ENCODE peak calls at places on chromosome 2, in four cellular contexts. R is IMR-90, W is mesendoderm, M is H1. G is an unnamed sample.

GRCh38 chr2:70964596-70965386 is 13.6 kb upstream of the ANKRD53 start:
- DNase-seq in R (peak; percentile 58), W (peak; percentile 82), M (no peak), G (peak; percentile 87)

GRCh38 chr2:150204449-150204848 is 283.0 kb downstream of the RND3 start:
- DNase-seq in R (peak; percentile 98), W (no peak), M (no peak), G (no peak)

GRCh38 chr2:217262916-217263315 is 403.1 kb upstream of the TNP1 start:
- DNase-seq in R (no peak), W (no peak), M (no peak), G (no peak)

GRCh38 chr2:47336259-47337238 is 66.4 kb upstream of the MSH2 start:
- DNase-seq in R (peak; percentile 46), W (peak; percentile 83), M (no peak), G (no peak)

GRCh38 chr2:201854221-201854801 is 48.0 kb downstream of the CDK15 start:
- DNase-seq in R (peak; percentile 99), W (no peak), M (no peak), G (no peak)

GRCh38 chr2:25714740-25715139 is 41.4 kb upstream of the DTNB start:
- DNase-seq in R (peak; percentile 16), W (peak; percentile 42), M (no peak), G (no peak)

GRCh38 chr2:5315512-5315911 is 376.7 kb upstream of the SOX11 start:
- DNase-seq in R (no peak), W (peak; percentile 22), M (no peak), G (no peak)

GRCh38 chr2:16257001-16257724 is 316.8 kb downstream of the MYCN start:
- DNase-seq in R (no peak), W (no peak), M (no peak), G (no peak)

GRCh38 chr2:46850742-46851141 is 64.9 kb downstream of the MCFD2 start:
- DNase-seq in R (peak; percentile 97), W (no peak), M (no peak), G (no peak)

GRCh38 chr2:169002151-169002738 is 28.9 kb downstream of the ABCB11 start:
- DNase-seq in R (no peak), W (no peak), M (no peak), G (no peak)

GRCh38 chr2:216694201-216694825 is 1.0 kb downstream of the IGFBP5 start:
- DNase-seq in R (no peak), W (peak; percentile 67), M (no peak), G (peak; percentile 72)

GRCh38 chr2:37621199-37621598 is 50.2 kb downstream of the CDC42EP3 start:
- DNase-seq in R (no peak), W (no peak), M (no peak), G (no peak)

GRCh38 chr2:37623409-37623808 is 48.0 kb downstream of the CDC42EP3 start:
- DNase-seq in R (no peak), W (no peak), M (no peak), G (no peak)

GRCh38 chr2:37625156-37625555 is 46.3 kb downstream of the CDC42EP3 start:
- DNase-seq in R (peak; percentile 80), W (no peak), M (no peak), G (no peak)

GRCh38 chr2:37623971-37624897 is 47.2 kb downstream of the CDC42EP3 start:
- DNase-seq in R (peak; percentile 75), W (no peak), M (no peak), G (no peak)

DNA sequence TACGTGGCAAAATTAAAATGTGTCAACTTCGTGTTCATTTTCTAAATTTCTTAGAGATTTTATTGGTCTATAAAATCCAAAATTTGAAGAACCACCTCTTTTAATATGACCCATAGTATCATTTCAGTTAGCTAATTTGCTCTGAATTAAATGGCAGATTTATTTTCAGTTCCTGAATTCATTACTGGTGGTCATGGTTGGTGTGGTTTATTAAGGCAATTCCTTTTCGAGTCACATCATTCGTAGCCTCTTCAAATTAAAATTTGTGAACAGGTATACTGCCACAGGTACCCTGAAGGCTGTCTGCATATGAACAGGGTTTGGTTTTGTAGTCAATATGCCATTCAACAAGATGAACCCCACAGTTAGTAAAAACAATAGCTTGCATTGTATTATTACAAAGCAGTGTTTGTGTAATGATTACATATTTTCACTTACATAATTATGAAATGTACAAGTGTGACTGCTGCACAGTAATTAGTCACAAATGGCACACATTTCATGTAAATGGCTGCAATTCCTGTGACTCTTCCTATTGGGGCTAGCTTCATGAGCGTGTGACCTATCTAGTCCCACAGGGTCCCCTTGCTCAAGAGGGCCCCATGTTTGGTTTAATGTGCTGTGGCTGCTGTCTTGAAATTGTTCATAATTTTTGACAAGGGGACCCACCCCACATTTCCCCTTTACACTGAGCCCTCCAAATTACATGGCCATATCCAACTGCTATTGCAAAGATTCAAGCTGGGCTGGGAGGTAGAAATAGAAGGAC is 48.8 kb downstream of the CDC42EP3 start:
- DNase-seq in R (no peak), W (no peak), M (no peak), G (no peak)
- H2BK5ac ChIP-seq in R (no peak overlapping the region), W (no peak overlapping the region), M (no peak overlapping the region), G (no peak overlapping the region)

GRCh38 chr2:157898591-157898996 is 22.5 kb upstream of the ACVR1 start:
- DNase-seq in R (peak; percentile 95), W (peak; percentile 30), M (no peak), G (no peak)
- H3K56ac ChIP-seq in R (no peak overlapping the region), W (no peak overlapping the region), M (no peak overlapping the region), G (no peak overlapping the region)

GRCh38 chr2:85741811-85742507 is 11.8 kb upstream of the ATOH8 start:
- DNase-seq in R (peak; percentile 96), W (no peak), M (no peak), G (no peak)
- H2BK15ac ChIP-seq in R (peak overlapping the region; percentile 96), W (no peak overlapping the region), M (no peak overlapping the region), G (no peak overlapping the region)

DNA sequence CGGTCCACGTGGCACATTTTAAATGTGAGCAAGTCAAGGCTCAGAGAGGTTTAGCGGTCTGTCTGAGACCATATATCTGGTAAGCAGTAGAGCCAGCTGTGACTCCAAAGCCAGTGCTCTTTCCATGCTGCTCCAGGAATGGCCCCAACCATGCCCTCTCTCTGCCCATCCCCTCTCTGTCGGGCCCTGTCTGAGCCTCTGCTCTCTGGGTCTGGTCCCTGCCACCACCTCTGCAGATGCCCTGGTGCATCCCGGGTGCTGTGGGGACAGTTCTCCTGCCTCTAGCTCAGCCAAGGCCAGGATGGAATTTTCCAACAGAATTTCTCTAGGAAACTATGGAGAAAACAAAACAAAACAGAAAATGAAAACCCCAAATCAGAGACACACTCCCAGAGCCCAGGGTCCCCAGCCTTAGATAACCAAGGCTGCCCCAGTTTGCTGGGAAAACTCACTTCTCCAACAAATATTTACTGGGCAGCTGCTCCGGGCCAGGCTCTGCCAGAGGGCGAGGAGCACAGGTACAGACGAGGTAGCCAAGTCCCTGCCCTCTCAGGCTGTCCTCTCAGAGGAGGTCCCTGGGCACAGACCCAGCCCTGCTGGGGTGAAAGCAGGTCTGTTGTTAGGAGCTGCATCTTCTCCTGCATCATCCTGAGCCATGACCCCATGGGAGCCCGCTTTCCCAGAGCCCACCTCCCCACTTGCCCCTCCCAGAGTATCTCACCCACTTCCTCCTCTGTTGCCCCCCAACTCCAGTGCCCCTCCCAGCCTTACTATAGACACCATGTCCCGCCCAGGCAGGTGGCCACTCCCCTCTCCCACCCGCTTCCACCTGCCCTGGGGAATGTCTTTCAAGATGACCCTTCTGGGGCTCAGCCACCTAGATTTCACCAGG is 9.1 kb downstream of the ADRA2B start:
- DNase-seq in R (no peak), W (no peak), M (no peak), G (no peak)
- H2BK5ac ChIP-seq in R (no peak overlapping the region), W (no peak overlapping the region), M (peak overlapping the region; percentile 67), G (no peak overlapping the region)

GRCh38 chr2:101947374-101947773 is 44.4 kb upstream of the IL1R2 start:
- DNase-seq in R (no peak), W (no peak), M (no peak), G (no peak)
- H3K56ac ChIP-seq in R (no peak overlapping the region), W (no peak overlapping the region), M (no peak overlapping the region), G (no peak overlapping the region)

GRCh38 chr2:239432174-239432573 is 31.4 kb upstream of the HDAC4 start:
- DNase-seq in R (no peak), W (no peak), M (no peak), G (no peak)

GRCh38 chr2:239425496-239426098 is 24.8 kb upstream of the HDAC4 start:
- DNase-seq in R (no peak), W (no peak), M (no peak), G (no peak)

GRCh38 chr2:239433777-239434396 is 33.1 kb upstream of the HDAC4 start:
- DNase-seq in R (peak; percentile 71), W (no peak), M (no peak), G (no peak)

GRCh38 chr2:239431536-239431935 is 30.7 kb upstream of the HDAC4 start:
- DNase-seq in R (no peak), W (no peak), M (no peak), G (no peak)

GRCh38 chr2:239429473-239430350 is 28.9 kb upstream of the HDAC4 start:
- DNase-seq in R (peak; percentile 39), W (no peak), M (no peak), G (no peak)
- H2BK15ac ChIP-seq in R (no peak overlapping the region), W (no peak overlapping the region), M (no peak overlapping the region), G (no peak overlapping the region)

GRCh38 chr2:197345846-197346370 is 35.3 kb upstream of the ANKRD44 start:
- DNase-seq in R (peak; percentile 41), W (no peak), M (no peak), G (no peak)
- H2BK5ac ChIP-seq in R (no peak overlapping the region), W (no peak overlapping the region), M (no peak overlapping the region), G (no peak overlapping the region)

G was measured in H9.